ENCODE peak calls at places on chromosomes 6 and 20, in four cellular contexts. Y, V, U and O are unnamed samples.

GRCh38 chr6:134436281-134436815 is 118.4 kb upstream of the SGK1 start:
- DNase-seq in Y (no peak), U (peak), V (peak), O (peak)

GRCh38 chr20:38220587-38220986 is 39.9 kb downstream of the KIAA1755 start:
- DNase-seq in Y (peak), U (no peak), V (no peak), O (no peak)

GRCh38 chr6:134447423-134447822 is 129.5 kb upstream of the SGK1 start:
- DNase-seq in V (peak), Y (no peak), U (peak), O (no peak)

GRCh38 chr6:104995989-104996617 is 39.2 kb downstream of the LIN28B start:
- DNase-seq in Y (peak), U (no peak), V (peak), O (no peak)

GRCh38 chr6:116280161-116280959 is 630 bp upstream of the TSPYL1 start:
- DNase-seq in V (peak), Y (no peak), U (no peak), O (no peak)

GRCh38 chr20:10402938-10403593 is 31.0 kb downstream of the MKKS start:
- DNase-seq in V (no peak), Y (no peak), U (no peak), O (no peak)

GRCh38 chr20:8473459-8473858 is 341.4 kb downstream of the PLCB1 start:
- DNase-seq in Y (no peak), V (no peak), U (no peak), O (no peak)

GRCh38 chr6:39778581-39779270 is 13.4 kb upstream of the DAAM2 start:
- DNase-seq in U (no peak), Y (no peak), V (no peak), O (no peak)

GRCh38 chr6:134551245-134551960 is 233.5 kb upstream of the SGK1 start:
- DNase-seq in U (no peak), Y (no peak), V (peak), O (no peak)

GRCh38 chr20:51529758-51530157 is 12.8 kb downstream of the NFATC2 start:
- DNase-seq in V (no peak), Y (no peak), U (no peak), O (no peak)

GRCh38 chr6:44086931-44087574 is 40.2 kb downstream of the MRPL14 start:
- DNase-seq in U (peak), V (no peak), Y (no peak), O (peak)

GRCh38 chr6:22766979-22767378 is 197.6 kb downstream of the HDGFL1 start:
- DNase-seq in U (no peak), V (peak), Y (no peak), O (no peak)

GRCh38 chr6:146775227-146775626 is 176.5 kb downstream of the ADGB start:
- DNase-seq in V (peak), Y (no peak), U (no peak), O (no peak)

GRCh38 chr6:45445749-45446454 is 68.2 kb upstream of the SUPT3H start:
- DNase-seq in V (peak), Y (peak), U (peak), O (peak)

GRCh38 chr20:57559658-57560553 is 1.0 kb upstream of the PCK1 start:
- DNase-seq in V (no peak), U (no peak), Y (no peak), O (no peak)